ENCODE peak calls at places on chromosomes 13 and 19, in eight cellular contexts. One of them, this sample, is unnamed.

GRCh38 chr19:42281175-42282035 is 12.4 kb downstream of the CIC start:
- DNase-seq in cardiac fibroblast: peak; percentile 22
- DNase-seq in naive thymus-derived CD8-positive, alpha-beta T cell: peak; percentile 28
- DNase-seq in left colon: peak; percentile 60
- DNase-seq in mucosa of gallbladder: peak; percentile 23
- DNase-seq in Kasumi-1: peak; percentile 50
- DNase-seq in neural crest cell: peak; percentile 34
- DNase-seq in activated CD4-positive, alpha-beta memory T cell treated with anti-CD3 and anti-CD28 coated beads for 36 hours: peak; percentile 18
- DNase-seq in this sample: peak; percentile 17

GRCh38 chr19:48997972-48998371 is 4.3 kb downstream of the RUVBL2 start:
- DNase-seq in cardiac fibroblast: peak; percentile 76
- DNase-seq in naive thymus-derived CD8-positive, alpha-beta T cell: peak; percentile 21
- DNase-seq in left colon: no peak
- DNase-seq in mucosa of gallbladder: no peak
- DNase-seq in Kasumi-1: peak; percentile 58
- DNase-seq in neural crest cell: peak; percentile 74
- DNase-seq in activated CD4-positive, alpha-beta memory T cell treated with anti-CD3 and anti-CD28 coated beads for 36 hours: peak; percentile 71
- DNase-seq in this sample: peak; percentile 18

GRCh38 chr13:33976965-33977364 is 159.0 kb downstream of the RFC3 start:
- DNase-seq in cardiac fibroblast: no peak
- DNase-seq in naive thymus-derived CD8-positive, alpha-beta T cell: no peak
- DNase-seq in left colon: no peak
- DNase-seq in mucosa of gallbladder: no peak
- DNase-seq in Kasumi-1: no peak
- DNase-seq in neural crest cell: no peak
- DNase-seq in activated CD4-positive, alpha-beta memory T cell treated with anti-CD3 and anti-CD28 coated beads for 36 hours: no peak
- DNase-seq in this sample: no peak

GRCh38 chr19:32864318-32865007 is 5.1 kb downstream of the SLC7A9 start:
- DNase-seq in cardiac fibroblast: no peak
- DNase-seq in naive thymus-derived CD8-positive, alpha-beta T cell: no peak
- DNase-seq in left colon: no peak
- DNase-seq in mucosa of gallbladder: no peak
- DNase-seq in Kasumi-1: no peak
- DNase-seq in neural crest cell: no peak
- DNase-seq in activated CD4-positive, alpha-beta memory T cell treated with anti-CD3 and anti-CD28 coated beads for 36 hours: no peak
- DNase-seq in this sample: no peak

GRCh38 chr19:22515435-22515834 is 93.3 kb upstream of the ZNF98 start:
- DNase-seq in cardiac fibroblast: no peak
- DNase-seq in naive thymus-derived CD8-positive, alpha-beta T cell: no peak
- DNase-seq in left colon: no peak
- DNase-seq in mucosa of gallbladder: no peak
- DNase-seq in Kasumi-1: no peak
- DNase-seq in neural crest cell: no peak
- DNase-seq in activated CD4-positive, alpha-beta memory T cell treated with anti-CD3 and anti-CD28 coated beads for 36 hours: no peak
- DNase-seq in this sample: no peak

GRCh38 chr19:33804021-33804799 is 7.5 kb downstream of the KCTD15 start:
- DNase-seq in cardiac fibroblast: peak; percentile 74
- DNase-seq in naive thymus-derived CD8-positive, alpha-beta T cell: no peak
- DNase-seq in left colon: peak; percentile 96
- DNase-seq in mucosa of gallbladder: peak; percentile 96
- DNase-seq in Kasumi-1: no peak
- DNase-seq in neural crest cell: no peak
- DNase-seq in activated CD4-positive, alpha-beta memory T cell treated with anti-CD3 and anti-CD28 coated beads for 36 hours: no peak
- DNase-seq in this sample: no peak

GRCh38 chr13:97194473-97194872 is 27.7 kb upstream of the MBNL2 start:
- DNase-seq in cardiac fibroblast: peak; percentile 19
- DNase-seq in naive thymus-derived CD8-positive, alpha-beta T cell: no peak
- DNase-seq in left colon: no peak
- DNase-seq in mucosa of gallbladder: no peak
- DNase-seq in Kasumi-1: no peak
- DNase-seq in neural crest cell: no peak
- DNase-seq in activated CD4-positive, alpha-beta memory T cell treated with anti-CD3 and anti-CD28 coated beads for 36 hours: no peak
- DNase-seq in this sample: no peak

GRCh38 chr13:72430923-72431322 is 296.5 kb downstream of the MZT1 start:
- DNase-seq in cardiac fibroblast: no peak
- DNase-seq in naive thymus-derived CD8-positive, alpha-beta T cell: no peak
- DNase-seq in left colon: no peak
- DNase-seq in mucosa of gallbladder: no peak
- DNase-seq in Kasumi-1: no peak
- DNase-seq in neural crest cell: no peak
- DNase-seq in activated CD4-positive, alpha-beta memory T cell treated with anti-CD3 and anti-CD28 coated beads for 36 hours: no peak
- DNase-seq in this sample: no peak

GRCh38 chr19:29074579-29074978 is 138.4 kb downstream of the UQCRFS1 start:
- DNase-seq in cardiac fibroblast: no peak
- DNase-seq in naive thymus-derived CD8-positive, alpha-beta T cell: no peak
- DNase-seq in left colon: no peak
- DNase-seq in mucosa of gallbladder: no peak
- DNase-seq in Kasumi-1: no peak
- DNase-seq in neural crest cell: no peak
- DNase-seq in activated CD4-positive, alpha-beta memory T cell treated with anti-CD3 and anti-CD28 coated beads for 36 hours: no peak
- DNase-seq in this sample: no peak

GRCh38 chr13:112212533-112212932 is 145.6 kb downstream of the SOX1 start:
- DNase-seq in cardiac fibroblast: no peak
- DNase-seq in naive thymus-derived CD8-positive, alpha-beta T cell: no peak
- DNase-seq in left colon: no peak
- DNase-seq in mucosa of gallbladder: no peak
- DNase-seq in Kasumi-1: no peak
- DNase-seq in neural crest cell: no peak
- DNase-seq in activated CD4-positive, alpha-beta memory T cell treated with anti-CD3 and anti-CD28 coated beads for 36 hours: no peak
- DNase-seq in this sample: no peak

GRCh38 chr19:976476-976875 is 7.7 kb upstream of the WDR18 start:
- DNase-seq in cardiac fibroblast: no peak
- DNase-seq in naive thymus-derived CD8-positive, alpha-beta T cell: no peak
- DNase-seq in left colon: no peak
- DNase-seq in mucosa of gallbladder: no peak
- DNase-seq in Kasumi-1: no peak
- DNase-seq in neural crest cell: no peak
- DNase-seq in activated CD4-positive, alpha-beta memory T cell treated with anti-CD3 and anti-CD28 coated beads for 36 hours: no peak
- DNase-seq in this sample: no peak

GRCh38 chr19:5719274-5719960 is 529 bp downstream of the LONP1 start:
- DNase-seq in cardiac fibroblast: peak; percentile 26
- DNase-seq in naive thymus-derived CD8-positive, alpha-beta T cell: peak; percentile 18
- DNase-seq in left colon: no peak
- DNase-seq in mucosa of gallbladder: no peak
- DNase-seq in Kasumi-1: no peak
- DNase-seq in neural crest cell: no peak
- DNase-seq in activated CD4-positive, alpha-beta memory T cell treated with anti-CD3 and anti-CD28 coated beads for 36 hours: peak; percentile 59
- DNase-seq in this sample: no peak

GRCh38 chr19:771332-771785 is 20.4 kb downstream of the MISP start:
- DNase-seq in cardiac fibroblast: peak; percentile 70
- DNase-seq in naive thymus-derived CD8-positive, alpha-beta T cell: no peak
- DNase-seq in left colon: no peak
- DNase-seq in mucosa of gallbladder: no peak
- DNase-seq in Kasumi-1: peak; percentile 50
- DNase-seq in neural crest cell: peak; percentile 43
- DNase-seq in activated CD4-positive, alpha-beta memory T cell treated with anti-CD3 and anti-CD28 coated beads for 36 hours: peak; percentile 62
- DNase-seq in this sample: no peak

GRCh38 chr19:18496167-18496979 is 25.5 kb downstream of the ELL start:
- DNase-seq in cardiac fibroblast: peak; percentile 81
- DNase-seq in naive thymus-derived CD8-positive, alpha-beta T cell: peak; percentile 43
- DNase-seq in left colon: peak; percentile 70
- DNase-seq in mucosa of gallbladder: peak; percentile 62
- DNase-seq in Kasumi-1: peak; percentile 93
- DNase-seq in neural crest cell: no peak
- DNase-seq in activated CD4-positive, alpha-beta memory T cell treated with anti-CD3 and anti-CD28 coated beads for 36 hours: peak; percentile 85
- DNase-seq in this sample: peak; percentile 86

GRCh38 chr19:2343289-2343982 is 15.0 kb downstream of the SPPL2B start:
- DNase-seq in cardiac fibroblast: no peak
- DNase-seq in naive thymus-derived CD8-positive, alpha-beta T cell: no peak
- DNase-seq in left colon: no peak
- DNase-seq in mucosa of gallbladder: no peak
- DNase-seq in Kasumi-1: no peak
- DNase-seq in neural crest cell: no peak
- DNase-seq in activated CD4-positive, alpha-beta memory T cell treated with anti-CD3 and anti-CD28 coated beads for 36 hours: no peak
- DNase-seq in this sample: no peak

GRCh38 chr13:110711778-110712070 is 1.8 kb upstream of the ING1 start:
- DNase-seq in cardiac fibroblast: peak; percentile 32
- DNase-seq in naive thymus-derived CD8-positive, alpha-beta T cell: no peak
- DNase-seq in left colon: no peak
- DNase-seq in mucosa of gallbladder: no peak
- DNase-seq in Kasumi-1: no peak
- DNase-seq in neural crest cell: no peak
- DNase-seq in activated CD4-positive, alpha-beta memory T cell treated with anti-CD3 and anti-CD28 coated beads for 36 hours: no peak
- DNase-seq in this sample: no peak

GRCh38 chr19:19591133-19591825 is 27.2 kb downstream of the PBX4 start:
- DNase-seq in cardiac fibroblast: peak; percentile 98
- DNase-seq in naive thymus-derived CD8-positive, alpha-beta T cell: no peak
- DNase-seq in left colon: peak; percentile 47
- DNase-seq in mucosa of gallbladder: peak; percentile 65
- DNase-seq in Kasumi-1: peak; percentile 87
- DNase-seq in neural crest cell: no peak
- DNase-seq in activated CD4-positive, alpha-beta memory T cell treated with anti-CD3 and anti-CD28 coated beads for 36 hours: peak; percentile 89
- DNase-seq in this sample: peak; percentile 73